ENCODE peak calls at places on chromosomes 11 and 22, in six cellular contexts. M is HT-29, P is cardiac muscle cell, W is anterior cingulate cortex, X is amygdala, B is fibroblast of lung. T is an unnamed sample.

GRCh38 chr11:128575174-128575955 is 12.0 kb downstream of the ETS1 start:
- DNase-seq in M (no peak), P (peak; percentile 33), W (no peak), X (no peak), B (peak; percentile 27), T (no peak)

GRCh38 chr11:75851203-75851602 is 36.2 kb downstream of the UVRAG start:
- DNase-seq in M (no peak), P (peak; percentile 55), W (no peak), X (no peak), B (peak; percentile 13), T (no peak)

GRCh38 chr11:118892515-118892914 is 8.8 kb downstream of the CXCR5 start:
- DNase-seq in M (no peak), P (no peak), W (no peak), X (no peak), B (no peak), T (peak; percentile 76)

GRCh38 chr11:8584511-8584910 is 9.5 kb downstream of the STK33 start:
- DNase-seq in M (no peak), P (no peak), W (no peak), X (no peak), B (no peak), T (no peak)

GRCh38 chr22:27795053-27795452 is 6.5 kb downstream of the MN1 start:
- DNase-seq in M (no peak), P (no peak), W (peak; percentile 14), X (peak; percentile 78), B (no peak), T (no peak)

GRCh38 chr11:64757549-64758329 is 2.0 kb downstream of the PYGM start:
- DNase-seq in M (no peak), P (no peak), W (no peak), X (no peak), B (no peak), T (no peak)

GRCh38 chr11:48017105-48017874 is 36.9 kb downstream of the PTPRJ start:
- DNase-seq in M (no peak), P (no peak), W (no peak), X (no peak), B (no peak), T (peak; percentile 69)

GRCh38 chr22:30104501-30105156 is 24.4 kb downstream of the HORMAD2 start:
- DNase-seq in M (no peak), P (peak; percentile 8), W (no peak), X (no peak), B (no peak), T (peak; percentile 59)

GRCh38 chr11:58330861-58331260 is 28.0 kb downstream of the OR5B17 start:
- DNase-seq in M (no peak), P (peak; percentile 3), W (no peak), X (no peak), B (no peak), T (no peak)

GRCh38 chr11:102495161-102496042 is 35.1 kb downstream of the MMP7 start:
- DNase-seq in M (peak; percentile 98), P (peak; percentile 93), W (no peak), X (peak; percentile 38), B (peak; percentile 91), T (peak; percentile 71)

GRCh38 chr11:95577716-95578460 is 211.7 kb downstream of the FAM76B start:
- DNase-seq in M (no peak), P (peak; percentile 52), W (no peak), X (no peak), B (peak; percentile 80), T (no peak)